ENCODE peak calls at places on chromosomes 4 and X, in seven cellular contexts. V, O, U, C, T, Z and S are unnamed samples. For H3K79me1, the result is how much of the 10 kb centered on the place peaks cover.

GRCh38 chr4:76758290-76758882 is 139.6 kb downstream of the SOWAHB start:
- DNase-seq in C (no peak), U (peak), T (peak), V (peak), O (peak), Z (no peak), S (peak)

GRCh38 chr4:146513548-146513947 is 8.2 kb downstream of the SLC10A7 start:
- DNase-seq in Z (no peak), U (no peak), T (no peak), V (no peak), C (no peak), O (no peak), S (no peak)

GRCh38 chrX:68415289-68415688 is 18.0 kb downstream of the OPHN1 start:
- DNase-seq in V (peak), U (no peak), T (no peak), C (no peak), O (no peak), Z (no peak), S (no peak)

GRCh38 chr4:169968999-169969398 is 57.2 kb downstream of the MFAP3L start:
- DNase-seq in T (peak), U (no peak), O (no peak), Z (no peak), V (peak), C (no peak), S (no peak)

GRCh38 chr4:47383829-47384427 is 79.6 kb downstream of the COMMD8 start:
- DNase-seq in U (peak), O (peak), Z (no peak), C (no peak), V (peak), T (no peak), S (peak)

GRCh38 chr4:136400829-136401228 is 1131.5 kb downstream of the PCDH18 start:
- DNase-seq in O (no peak), U (peak), Z (no peak), V (no peak), C (no peak), T (no peak), S (no peak)

GRCh38 chr4:16752150-16752549 is 146.3 kb downstream of the LDB2 start:
- DNase-seq in Z (no peak), V (peak), T (no peak), U (no peak), O (no peak), C (no peak), S (peak)

GRCh38 chr4:4610672-4611071 is 68.8 kb upstream of the STX18 start:
- DNase-seq in C (no peak), V (no peak), O (no peak), Z (no peak), T (no peak), U (no peak), S (no peak)

GRCh38 chr4:158209825-158210807 is at the start of gene TMEM144:
- DNase-seq in T (peak), V (peak), O (peak), Z (peak), U (peak), C (peak), S (peak)

DNA sequence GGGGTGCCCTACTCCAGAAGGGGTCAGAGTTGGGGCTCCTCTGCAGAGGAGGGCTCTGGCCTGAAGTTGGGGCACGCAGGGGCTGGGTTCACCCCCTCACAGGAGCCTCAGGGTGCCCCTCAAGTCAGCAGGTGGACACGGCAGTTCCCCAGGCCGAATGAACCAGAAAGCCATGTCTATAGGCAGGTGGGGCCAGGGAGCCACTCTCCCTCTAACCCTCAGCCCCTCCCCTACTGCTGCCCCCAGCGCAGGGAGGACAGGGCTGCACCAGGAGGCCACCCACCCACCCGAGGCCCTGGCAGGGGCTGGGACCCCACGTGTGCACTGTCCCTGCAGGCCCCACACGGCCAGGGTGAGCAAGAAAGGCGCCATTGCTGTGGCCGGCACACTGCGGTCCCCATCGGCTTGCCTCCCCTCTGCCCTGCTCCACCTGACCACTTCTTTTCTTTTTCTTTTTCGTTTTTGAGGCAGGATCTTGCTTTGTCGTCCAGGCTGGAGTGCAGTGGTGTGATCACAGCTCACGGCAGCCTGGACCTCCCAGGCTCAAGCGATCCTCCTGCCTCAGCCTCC is 83.8 kb downstream of the FAM53A start:
- DNase-seq in C (no peak), Z (no peak), O (no peak), U (no peak), T (no peak), V (no peak), S (no peak)
- H3K79me1 ChIP-seq in C (under half), Z (under half), O (under half), U (under half), T (under half), V (under half), S (under half)

DNA sequence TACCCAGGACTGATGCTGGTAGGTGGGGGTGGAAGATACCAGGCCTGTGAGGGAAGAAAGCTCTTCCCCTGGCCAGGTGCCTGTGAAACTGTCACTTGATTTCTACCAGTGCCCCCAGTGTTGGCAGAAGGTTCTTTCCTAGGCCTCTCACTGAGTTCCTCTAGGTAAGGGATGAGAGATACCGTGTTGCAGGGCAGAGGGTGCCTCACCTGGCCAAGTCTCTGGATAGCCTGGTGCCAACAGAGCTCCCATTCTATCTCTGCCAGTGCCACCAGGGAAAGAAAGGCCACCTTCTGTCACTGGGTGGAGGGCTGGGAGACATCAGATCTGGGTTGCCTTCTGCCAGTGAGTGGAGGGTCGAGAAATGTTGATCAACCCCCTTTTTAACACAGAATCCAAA is 94.1 kb downstream of the RTL5 start:
- DNase-seq in C (no peak), Z (no peak), U (no peak), O (no peak), V (no peak), T (no peak), S (no peak)
- H4K8ac ChIP-seq in C (no peak), Z (no peak), U (no peak), O (no peak), V (no peak), T (no peak), S (no peak)

DNA sequence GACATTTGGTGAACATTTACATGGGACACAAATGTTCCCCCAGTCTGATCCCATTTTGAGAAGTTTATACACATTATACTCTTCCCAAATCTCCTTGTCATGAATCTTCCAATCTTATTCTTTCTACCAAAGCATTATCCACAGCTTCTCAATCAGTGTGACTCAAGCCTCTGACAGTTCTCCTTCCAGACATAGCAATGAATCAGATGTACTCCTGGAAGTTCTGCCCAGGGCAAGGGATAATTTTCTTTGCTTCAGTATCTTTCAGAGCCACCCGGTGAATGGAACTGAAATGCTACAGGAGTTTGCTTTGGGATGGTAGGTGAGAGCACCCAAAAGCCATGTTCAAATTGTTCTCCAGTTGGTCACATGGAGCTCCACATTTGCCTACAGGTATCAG is 145.5 kb downstream of the ANXA5 start:
- DNase-seq in U (no peak), V (no peak), O (no peak), T (peak), C (no peak), Z (no peak), S (no peak)
- H3K79me1 ChIP-seq in U (under half), V (under half), O (under half), T (under half), C (under half), Z (under half), S (under half)

DNA sequence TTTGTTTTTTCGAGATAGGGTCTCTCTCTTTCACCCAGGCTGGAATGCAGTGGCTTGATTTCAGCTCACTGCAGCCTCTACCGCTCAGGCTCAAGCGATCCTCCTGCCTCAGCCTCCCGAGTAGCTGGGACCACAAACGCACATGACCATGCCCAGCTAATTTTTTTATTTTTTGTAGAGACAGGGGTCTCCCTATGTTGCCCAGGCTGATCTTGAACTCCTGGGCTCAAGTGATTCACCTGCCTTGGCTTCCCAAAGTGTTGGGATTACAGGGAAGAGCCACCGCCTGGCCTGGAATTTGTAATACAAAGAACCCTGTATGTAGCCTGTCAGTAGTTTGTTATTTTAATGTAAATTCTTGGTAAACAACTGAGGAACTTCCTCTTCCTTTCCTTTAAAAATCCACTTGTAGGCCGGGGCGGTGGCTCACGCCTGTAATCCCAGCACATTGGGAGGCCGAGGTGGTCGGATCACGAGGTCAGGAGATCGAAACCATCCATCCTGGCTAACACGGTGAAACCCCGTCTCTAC is 119.5 kb downstream of the PHKA2 start:
- DNase-seq in U (no peak), C (no peak), O (no peak), T (no peak), Z (no peak), V (no peak), S (no peak)
- H4K8ac ChIP-seq in U (no peak), C (no peak), O (no peak), T (no peak), Z (no peak), V (no peak), S (no peak)

GRCh38 chr4:150784305-150784704 is 202.4 kb downstream of the MAB21L2 start:
- DNase-seq in Z (peak), V (no peak), C (peak), T (no peak), U (peak), O (no peak), S (no peak)

GRCh38 chr4:150781108-150781663 is 199.2 kb downstream of the MAB21L2 start:
- DNase-seq in U (no peak), C (no peak), Z (no peak), T (no peak), V (no peak), O (no peak), S (no peak)

GRCh38 chr4:150782311-150782710 is 200.4 kb downstream of the MAB21L2 start:
- DNase-seq in O (no peak), V (peak), C (no peak), T (no peak), Z (no peak), U (no peak), S (peak)

GRCh38 chr4:150782921-150783320 is 201.0 kb downstream of the MAB21L2 start:
- DNase-seq in Z (no peak), U (peak), C (no peak), V (peak), T (no peak), O (no peak), S (peak)

GRCh38 chr4:150779707-150780106 is 197.8 kb downstream of the MAB21L2 start:
- DNase-seq in C (no peak), T (no peak), O (no peak), Z (no peak), U (no peak), V (no peak), S (no peak)
- H3K79me1 ChIP-seq in C (under half), T (under half), O (under half), Z (under half), U (under half), V (under half), S (under half)

DNA sequence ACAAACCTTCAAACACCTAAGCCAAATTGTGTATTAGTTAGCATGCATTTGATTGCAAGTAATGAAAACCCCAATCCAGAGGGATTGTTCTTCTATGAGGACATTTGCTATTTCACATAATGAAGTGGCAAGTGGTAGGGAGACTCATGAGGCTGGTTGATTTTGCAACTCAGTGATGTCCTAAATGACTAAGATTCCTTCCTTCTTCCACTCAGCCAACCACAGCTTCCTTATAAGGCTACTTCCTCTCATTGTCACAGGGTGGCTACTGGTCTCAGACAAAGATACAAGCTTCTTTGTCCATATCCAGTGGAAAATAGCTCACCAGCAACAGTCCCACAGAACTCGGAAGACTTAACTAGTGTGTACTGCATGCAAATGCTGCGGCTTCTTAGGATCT is 5.3 kb upstream of the OTC start:
- DNase-seq in C (no peak), O (no peak), U (peak), V (peak), T (peak), Z (no peak), S (peak)
- H4K8ac ChIP-seq in C (no peak), O (no peak), U (no peak), V (no peak), T (no peak), Z (no peak), S (no peak)